ENCODE peak calls at places on chromosome 20, in six cellular contexts. S is CD8-positive, alpha-beta T cell; C is A549; J is effector memory CD4-positive, alpha-beta T cell; B is H9; Z is neuronal stem cell. R is an unnamed sample.
A peak's percentile ranks its signal among the peaks of the same experiment; 100 is the strongest.

GRCh38 chr20:34535301-34535840 is 19.1 kb downstream of the DYNLRB1 start:
- DNase-seq in S (no peak), C (no peak), J (no peak), B (no peak), Z (no peak), R (no peak)

GRCh38 chr20:50399003-50399916 is 110.9 kb upstream of the PTPN1 start:
- DNase-seq in S (no peak), C (no peak), J (no peak), B (no peak), Z (no peak), R (no peak)

GRCh38 chr20:50389808-50390684 is 120.1 kb upstream of the PTPN1 start:
- DNase-seq in S (no peak), C (no peak), J (no peak), B (no peak), Z (no peak), R (no peak)

GRCh38 chr20:63519765-63520593 is 586 bp upstream of the PPDPF start:
- DNase-seq in S (peak; percentile 85), C (peak; percentile 69), J (peak; percentile 53), B (peak; percentile 80), Z (peak; percentile 87), R (no peak)

GRCh38 chr20:49420292-49420691 is 62.2 kb downstream of the KCNB1 start:
- DNase-seq in S (no peak), C (no peak), J (no peak), B (no peak), Z (no peak), R (no peak)

GRCh38 chr20:13302647-13303425 is 81.8 kb downstream of the ISM1 start:
- DNase-seq in S (no peak), C (peak; percentile 55), J (no peak), B (peak; percentile 53), Z (no peak), R (no peak)

GRCh38 chr20:41482647-41483552 is 116.3 kb upstream of the EMILIN3 start:
- DNase-seq in S (no peak), C (no peak), J (no peak), B (no peak), Z (no peak), R (no peak)

GRCh38 chr20:3168079-3168828 is 5.1 kb downstream of the LZTS3 start:
- DNase-seq in S (no peak), C (no peak), J (no peak), B (peak; percentile 86), Z (no peak), R (no peak)

GRCh38 chr20:44886276-44886671 is 769 bp downstream of the YWHAB start:
- DNase-seq in S (no peak), C (no peak), J (no peak), B (no peak), Z (no peak), R (no peak)

GRCh38 chr20:36113566-36114247 is 40.8 kb upstream of the EPB41L1 start:
- DNase-seq in S (no peak), C (no peak), J (no peak), B (no peak), Z (no peak), R (no peak)

GRCh38 chr20:12306107-12306506 is 388.4 kb downstream of the BTBD3 start:
- DNase-seq in S (no peak), C (no peak), J (no peak), B (no peak), Z (no peak), R (no peak)

GRCh38 chr20:62804632-62805364 is at the start of gene OGFR:
- DNase-seq in S (peak; percentile 85), C (no peak), J (peak; percentile 63), B (peak; percentile 55), Z (no peak), R (no peak)

GRCh38 chr20:22389836-22390542 is 194.4 kb downstream of the FOXA2 start:
- DNase-seq in S (no peak), C (peak; percentile 76), J (no peak), B (peak; percentile 80), Z (no peak), R (no peak)

GRCh38 chr20:62887147-62887859 is 25.7 kb upstream of the TCFL5 start:
- DNase-seq in S (no peak), C (no peak), J (no peak), B (no peak), Z (no peak), R (no peak)

GRCh38 chr20:23397961-23398360 is 23.3 kb downstream of the NAPB start:
- DNase-seq in S (no peak), C (no peak), J (no peak), B (no peak), Z (no peak), R (no peak)

GRCh38 chr20:8721098-8721497 is 347.8 kb upstream of the PLCB4 start:
- DNase-seq in S (no peak), C (peak; percentile 13), J (no peak), B (peak; percentile 41), Z (peak; percentile 41), R (no peak)

GRCh38 chr20:56373942-56374341 is 15.2 kb downstream of the FAM210B start:
- DNase-seq in S (no peak), C (no peak), J (no peak), B (no peak), Z (no peak), R (no peak)

GRCh38 chr20:59831024-59831900 is 102.2 kb downstream of the SYCP2 start:
- DNase-seq in S (no peak), C (no peak), J (no peak), B (peak; percentile 33), Z (no peak), R (no peak)

GRCh38 chr20:4445780-4446179 is 275.9 kb upstream of the PRND start:
- DNase-seq in S (no peak), C (no peak), J (no peak), B (no peak), Z (no peak), R (no peak)

GRCh38 chr20:63552481-63553249 is 1.3 kb upstream of the FNDC11 start:
- DNase-seq in S (peak; percentile 73), C (no peak), J (peak; percentile 54), B (peak; percentile 59), Z (no peak), R (no peak)

GRCh38 chr20:52425253-52425652 is 233.7 kb upstream of the ZFP64 start:
- DNase-seq in S (no peak), C (no peak), J (no peak), B (no peak), Z (no peak), R (no peak)

GRCh38 chr20:50624351-50625016 is 66.9 kb downstream of the RIPOR3 start:
- DNase-seq in S (no peak), C (no peak), J (no peak), B (no peak), Z (no peak), R (no peak)

GRCh38 chr20:1509237-1509636 is 18.0 kb upstream of the SIRPB2 start:
- DNase-seq in S (no peak), C (peak; percentile 26), J (no peak), B (no peak), Z (no peak), R (no peak)

GRCh38 chr20:48600470-48600945 is 227.3 kb downstream of the PREX1 start:
- DNase-seq in S (no peak), C (no peak), J (no peak), B (no peak), Z (no peak), R (no peak)

GRCh38 chr20:19806806-19807691 is 49.0 kb downstream of the RIN2 start:
- DNase-seq in S (no peak), C (no peak), J (no peak), B (no peak), Z (no peak), R (no peak)

GRCh38 chr20:50197463-50197862 is 6.8 kb downstream of the CEBPB start:
- DNase-seq in S (no peak), C (no peak), J (no peak), B (no peak), Z (no peak), R (no peak)

GRCh38 chr20:53162251-53162835 is 190.2 kb downstream of the TSHZ2 start:
- DNase-seq in S (no peak), C (peak; percentile 18), J (no peak), B (peak; percentile 77), Z (peak; percentile 48), R (no peak)

GRCh38 chr20:8829232-8829631 is 239.7 kb upstream of the PLCB4 start:
- DNase-seq in S (no peak), C (peak; percentile 21), J (no peak), B (no peak), Z (no peak), R (no peak)

GRCh38 chr20:63521602-63522001 is 1.0 kb downstream of the PPDPF start:
- DNase-seq in S (no peak), C (no peak), J (no peak), B (peak; percentile 51), Z (no peak), R (no peak)

GRCh38 chr20:50284811-50285375 is 94.3 kb downstream of the CEBPB start:
- DNase-seq in S (no peak), C (no peak), J (no peak), B (no peak), Z (no peak), R (no peak)

GRCh38 chr20:57124800-57125399 is 141.5 kb downstream of the BMP7 start:
- DNase-seq in S (no peak), C (no peak), J (no peak), B (no peak), Z (no peak), R (no peak)

GRCh38 chr20:1467355-1468116 is 887 bp upstream of the NSFL1C start:
- DNase-seq in S (no peak), C (no peak), J (no peak), B (peak; percentile 43), Z (no peak), R (peak; percentile 93)

GRCh38 chr20:38143646-38144554 is 21.2 kb downstream of the TGM2 start:
- DNase-seq in S (no peak), C (peak; percentile 63), J (no peak), B (no peak), Z (no peak), R (no peak)
- H3K4me1 ChIP-seq in S (no peaks in the 10 kb centered on the region), C (peaks cover 75% of the 10 kb centered on the region), J (no peaks in the 10 kb centered on the region), B (no peaks in the 10 kb centered on the region), Z (peaks cover 10% of the 10 kb centered on the region), R (peaks cover 33% of the 10 kb centered on the region)

DNA sequence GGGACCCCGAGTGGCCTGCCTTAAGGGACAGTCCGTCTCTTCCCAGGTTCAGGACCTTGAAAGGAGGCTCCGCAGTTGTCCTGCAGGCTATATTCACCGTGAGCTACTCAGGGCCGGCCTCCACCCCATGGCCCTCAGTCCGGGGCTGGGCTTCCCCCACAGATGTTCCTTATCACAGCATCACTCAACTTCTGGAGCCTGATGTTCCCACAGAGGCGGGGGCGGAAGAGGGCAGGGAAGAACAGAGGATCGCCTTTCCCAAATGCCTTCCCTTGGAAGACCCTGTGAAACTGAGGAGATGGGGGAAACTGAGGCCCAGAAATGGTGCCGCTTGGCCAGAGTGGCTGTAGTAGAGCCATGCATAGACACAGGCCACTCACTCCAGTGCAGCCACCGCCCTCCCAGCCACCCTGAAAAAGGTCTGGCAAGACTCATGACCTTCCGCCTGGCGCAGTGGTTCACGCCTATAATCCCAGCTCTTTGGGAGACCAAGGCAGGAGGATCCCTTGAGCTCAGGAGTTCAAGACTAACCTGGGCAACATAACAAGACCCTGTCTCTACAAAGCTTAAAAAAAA is 4.3 kb upstream of the COX4I2 start:
- DNase-seq in S (no peak), C (no peak), J (no peak), B (no peak), Z (no peak), R (no peak)
- H3K27ac ChIP-seq in S (no peak overlapping the region), C (no peak overlapping the region), J (no peak overlapping the region), B (no peak overlapping the region), Z (no peak overlapping the region), R (no peak overlapping the region)

GRCh38 chr20:21309678-21310467 is 6.7 kb downstream of the XRN2 start:
- DNase-seq in S (no peak), C (no peak), J (no peak), B (no peak), Z (no peak), R (no peak)
- H3K4me1 ChIP-seq in S (peaks cover 54% of the 10 kb centered on the region), C (peaks cover 30% of the 10 kb centered on the region), J (peaks cover 9% of the 10 kb centered on the region), B (peaks cover 3% of the 10 kb centered on the region), Z (no peaks in the 10 kb centered on the region), R (peaks cover 40% of the 10 kb centered on the region)

GRCh38 chr20:58612021-58612700 is 38.9 kb upstream of the STX16 start:
- DNase-seq in S (no peak), C (no peak), J (no peak), B (no peak), Z (no peak), R (no peak)
- H3K27ac ChIP-seq in S (no peak overlapping the region), C (no peak overlapping the region), J (no peak overlapping the region), B (no peak overlapping the region), Z (no peak overlapping the region), R (no peak overlapping the region)

R was measured in vagina.